ENCODE peak calls at places on chromosomes 16 and 17, in eight cellular contexts. L, H, J, P, Q, V, U and S are unnamed samples.

GRCh38 chr17:80441133-80441578 is 26.2 kb downstream of the ENDOV start:
- DNase-seq in L (peak), P (no peak), Q (no peak), U (peak), H (peak), J (no peak), V (peak), S (no peak)

GRCh38 chr17:17511293-17511741 is 15.1 kb upstream of the RASD1 start:
- DNase-seq in U (no peak), P (no peak), L (no peak), V (no peak), H (no peak), Q (no peak), J (no peak), S (no peak)

GRCh38 chr16:2426941-2427361 is 2.3 kb upstream of the CCNF start:
- DNase-seq in Q (no peak), J (no peak), L (no peak), U (no peak), H (peak), V (no peak), P (peak), S (no peak)

GRCh38 chr16:60142991-60143705 is 1409.0 kb upstream of the GOT2 start:
- DNase-seq in V (no peak), Q (no peak), L (no peak), U (no peak), J (no peak), P (no peak), H (peak), S (no peak)

GRCh38 chr17:51820766-51821165 is 337.7 kb downstream of the CA10 start:
- DNase-seq in J (no peak), V (no peak), U (no peak), L (no peak), Q (no peak), P (no peak), H (no peak), S (no peak)

GRCh38 chr17:13476722-13477121 is 125.0 kb downstream of the HS3ST3A1 start:
- DNase-seq in P (no peak), J (no peak), L (no peak), Q (no peak), V (no peak), U (no peak), H (no peak), S (no peak)

GRCh38 chr17:44071772-44072171 is 1.2 kb downstream of the G6PC3 start:
- DNase-seq in H (no peak), U (no peak), Q (no peak), P (no peak), V (no peak), J (no peak), L (no peak), S (no peak)

GRCh38 chr17:27471321-27472269 is 15.3 kb downstream of the KSR1 start:
- DNase-seq in P (no peak), L (no peak), J (no peak), Q (no peak), U (peak), V (peak), H (peak), S (no peak)

GRCh38 chr16:88972349-88972748 is 4.7 kb downstream of the CBFA2T3 start:
- DNase-seq in L (peak), V (no peak), U (no peak), Q (no peak), P (no peak), H (no peak), J (no peak), S (no peak)

GRCh38 chr16:69494993-69495392 is 70.6 kb downstream of the CYB5B start:
- DNase-seq in H (no peak), U (peak), Q (no peak), J (no peak), V (peak), L (no peak), P (peak), S (no peak)

GRCh38 chr17:42944211-42944610 is 20.0 kb downstream of the AARSD1 start:
- DNase-seq in U (no peak), P (no peak), H (no peak), Q (no peak), L (no peak), J (no peak), V (no peak), S (no peak)

GRCh38 chr16:3807425-3808123 is 72.9 kb downstream of the CREBBP start:
- DNase-seq in J (no peak), Q (no peak), U (no peak), L (no peak), P (no peak), V (no peak), H (no peak), S (no peak)

GRCh38 chr16:88651276-88651988 is 579 bp upstream of the CYBA start:
- DNase-seq in V (peak), H (no peak), U (peak), P (peak), J (no peak), L (peak), Q (no peak), S (peak)

GRCh38 chr17:40515491-40516041 is 14.1 kb upstream of the TNS4 start:
- DNase-seq in J (no peak), V (no peak), P (no peak), Q (no peak), U (no peak), H (no peak), L (no peak), S (peak)

GRCh38 chr17:34447406-34447805 is 84.4 kb upstream of the CCL1 start:
- DNase-seq in P (no peak), V (no peak), H (no peak), L (no peak), Q (no peak), J (no peak), U (no peak), S (no peak)

GRCh38 chr17:18185391-18185790 is 1.8 kb downstream of the ALKBH5 start:
- DNase-seq in P (no peak), H (no peak), V (no peak), J (no peak), L (no peak), U (no peak), Q (no peak), S (no peak)

GRCh38 chr16:49635591-49636581 is 220.0 kb downstream of the ZNF423 start:
- DNase-seq in P (no peak), U (no peak), Q (no peak), J (no peak), V (no peak), H (no peak), L (no peak), S (peak)

GRCh38 chr17:39979865-39980401 is 674 bp upstream of the PSMD3 start:
- DNase-seq in U (no peak), J (no peak), L (peak), Q (peak), P (no peak), V (no peak), H (peak), S (no peak)

GRCh38 chr16:87924041-87924851 is 12.1 kb downstream of the CA5A start:
- DNase-seq in Q (no peak), J (no peak), V (no peak), L (no peak), U (peak), H (no peak), P (no peak), S (no peak)

GRCh38 chr17:73952498-73953205 is 250.8 kb upstream of the RPL38 start:
- DNase-seq in J (peak), V (no peak), Q (no peak), H (peak), L (peak), P (no peak), U (peak), S (no peak)

GRCh38 chr16:16118337-16118736 is 105.0 kb downstream of the ABCC6 start:
- DNase-seq in J (no peak), P (no peak), U (no peak), L (no peak), V (no peak), H (no peak), Q (no peak), S (no peak)

GRCh38 chr16:66713076-66713475 is 16.5 kb upstream of the CMTM4 start:
- DNase-seq in H (no peak), U (no peak), P (no peak), V (no peak), L (no peak), J (no peak), Q (no peak), S (no peak)

GRCh38 chr17:35376245-35376644 is 2.8 kb upstream of the SLFN11 start:
- DNase-seq in H (no peak), L (no peak), V (no peak), P (no peak), J (no peak), U (no peak), Q (no peak), S (no peak)

GRCh38 chr17:32241521-32242094 is 24.0 kb upstream of the RHBDL3 start:
- DNase-seq in J (no peak), L (no peak), P (no peak), V (no peak), H (no peak), Q (no peak), U (no peak), S (peak)

GRCh38 chr17:2239882-2240430 is 63.6 kb downstream of the SMG6 start:
- DNase-seq in V (no peak), L (no peak), H (peak), J (no peak), Q (peak), P (no peak), U (peak), S (peak)

GRCh38 chr16:24520983-24521382 is 18.4 kb upstream of the RBBP6 start:
- DNase-seq in J (no peak), L (no peak), P (no peak), H (no peak), V (no peak), U (no peak), Q (no peak), S (peak)

GRCh38 chr17:1730345-1731193 is 6.1 kb downstream of the WDR81 start:
- DNase-seq in Q (peak), H (peak), J (no peak), U (no peak), V (no peak), P (peak), L (peak), S (peak)

GRCh38 chr16:83318390-83318789 is 489.4 kb upstream of the HSBP1 start:
- DNase-seq in V (no peak), H (no peak), U (no peak), L (no peak), P (no peak), J (no peak), Q (no peak), S (no peak)

GRCh38 chr16:89890200-89890599 is 16.8 kb downstream of the TCF25 start:
- DNase-seq in U (no peak), L (no peak), J (no peak), H (no peak), P (no peak), Q (no peak), V (peak), S (no peak)

GRCh38 chr16:75566889-75567255 is 693 bp downstream of the GABARAPL2 start:
- DNase-seq in V (peak), U (no peak), H (peak), P (no peak), L (peak), Q (no peak), J (no peak), S (no peak)

GRCh38 chr17:4833941-4834501 is 881 bp downstream of the MINK1 start:
- DNase-seq in V (no peak), P (no peak), Q (no peak), J (no peak), U (no peak), H (no peak), L (peak), S (no peak)

GRCh38 chr17:20896153-20896649 is 146.6 kb downstream of the USP22 start:
- DNase-seq in U (no peak), J (no peak), P (peak), V (no peak), L (no peak), Q (peak), H (no peak), S (no peak)

GRCh38 chr17:55454906-55455474 is 33.4 kb upstream of the MMD start:
- DNase-seq in V (no peak), H (peak), U (no peak), L (no peak), Q (no peak), J (no peak), P (no peak), S (no peak)

GRCh38 chr17:49196520-49196919 is 13.9 kb downstream of the GNGT2 start:
- DNase-seq in L (no peak), J (no peak), U (no peak), H (no peak), P (no peak), V (no peak), Q (no peak), S (no peak)

GRCh38 chr17:69284646-69285045 is 42.3 kb downstream of the ABCA5 start:
- DNase-seq in Q (no peak), J (no peak), V (no peak), U (no peak), H (no peak), P (no peak), L (no peak), S (no peak)

GRCh38 chr17:77086433-77087010 is 54.2 kb upstream of the SEC14L1 start:
- DNase-seq in P (peak), V (peak), J (peak), H (peak), U (peak), Q (peak), L (peak), S (peak)

GRCh38 chr17:75105269-75106080 is 4.3 kb upstream of the ARMC7 start:
- DNase-seq in P (peak), V (no peak), U (peak), L (peak), J (no peak), Q (no peak), H (peak), S (no peak)